ENCODE peak calls at places on chromosomes 3 and 15, in eight cellular contexts. P, N, G, J, M, U, F and H are unnamed samples.

GRCh38 chr3:123431658-123432323 is 17.1 kb downstream of the ADCY5 start:
- DNase-seq in P (no peak), N (no peak), G (no peak), J (no peak), M (peak), U (no peak), F (peak), H (no peak)

GRCh38 chr3:31439888-31440287 is 92.8 kb upstream of the STT3B start:
- DNase-seq in P (no peak), N (no peak), G (no peak), J (no peak), M (peak), U (no peak), F (no peak), H (no peak)

GRCh38 chr15:67911727-67912126 is 71.9 kb upstream of the RNU6-1 start:
- DNase-seq in P (no peak), N (no peak), G (no peak), J (no peak), M (no peak), U (no peak), F (no peak), H (no peak)

GRCh38 chr3:36904641-36905040 is 40.2 kb downstream of the TRANK1 start:
- DNase-seq in P (no peak), N (no peak), G (no peak), J (no peak), M (peak), U (no peak), F (peak), H (no peak)

GRCh38 chr3:178112134-178112533 is 424.1 kb upstream of the KCNMB2 start:
- DNase-seq in P (no peak), N (no peak), G (peak), J (no peak), M (no peak), U (no peak), F (no peak), H (no peak)

GRCh38 chr3:112773864-112774263 is 72.8 kb downstream of the CD200R1L start:
- DNase-seq in P (no peak), N (no peak), G (no peak), J (no peak), M (no peak), U (no peak), F (no peak), H (no peak)

GRCh38 chr3:14143826-14144225 is 19.0 kb downstream of the TMEM43 start:
- DNase-seq in P (no peak), N (peak), G (no peak), J (peak), M (peak), U (no peak), F (peak), H (peak)

GRCh38 chr3:111732248-111732879 is 126.7 kb upstream of the PHLDB2 start:
- DNase-seq in P (no peak), N (no peak), G (no peak), J (no peak), M (no peak), U (no peak), F (no peak), H (no peak)

GRCh38 chr3:106458952-106459351 is 590.1 kb upstream of the CBLB start:
- DNase-seq in P (no peak), N (no peak), G (no peak), J (no peak), M (no peak), U (no peak), F (no peak), H (no peak)

GRCh38 chr3:143885803-143886427 is 37.6 kb upstream of the SLC9A9 start:
- DNase-seq in P (no peak), N (peak), G (peak), J (no peak), M (peak), U (no peak), F (peak), H (peak)

GRCh38 chr15:77021088-77021481 is 26.2 kb downstream of the PSTPIP1 start:
- DNase-seq in P (no peak), N (no peak), G (peak), J (no peak), M (no peak), U (no peak), F (no peak), H (no peak)

GRCh38 chr3:5188419-5189405 is 1.2 kb downstream of the EDEM1 start:
- DNase-seq in P (no peak), N (no peak), G (peak), J (no peak), M (peak), U (no peak), F (peak), H (no peak)

GRCh38 chr15:82231842-82232241 is 30.7 kb downstream of the EFL1 start:
- DNase-seq in P (no peak), N (no peak), G (no peak), J (no peak), M (no peak), U (no peak), F (no peak), H (no peak)

GRCh38 chr15:92343869-92344643 is 49.6 kb upstream of the ST8SIA2 start:
- DNase-seq in P (no peak), N (no peak), G (peak), J (no peak), M (no peak), U (no peak), F (no peak), H (peak)

GRCh38 chr3:121574449-121574848 is 6.7 kb downstream of the ARGFX start:
- DNase-seq in P (no peak), N (no peak), G (no peak), J (no peak), M (no peak), U (no peak), F (peak), H (no peak)

GRCh38 chr3:72847282-72847681 is 963 bp downstream of the SHQ1 start:
- DNase-seq in P (no peak), N (no peak), G (no peak), J (no peak), M (no peak), U (no peak), F (peak), H (no peak)

GRCh38 chr15:78450285-78450858 is 12.4 kb downstream of the IREB2 start:
- DNase-seq in P (no peak), N (no peak), G (no peak), J (no peak), M (no peak), U (no peak), F (no peak), H (no peak)

GRCh38 chr15:78170848-78171773 is 21.9 kb downstream of the IDH3A start:
- DNase-seq in P (no peak), N (no peak), G (no peak), J (no peak), M (no peak), U (no peak), F (no peak), H (no peak)

GRCh38 chr3:63753567-63753966 is 65.5 kb upstream of the C3orf49 start:
- DNase-seq in P (no peak), N (no peak), G (no peak), J (no peak), M (peak), U (no peak), F (peak), H (no peak)

GRCh38 chr3:49411550-49411967 is 217 bp downstream of the RHOA start:
- DNase-seq in P (no peak), N (no peak), G (peak), J (no peak), M (peak), U (peak), F (no peak), H (no peak)

GRCh38 chr3:179713643-179714090 is 60.8 kb downstream of the USP13 start:
- DNase-seq in P (no peak), N (peak), G (no peak), J (peak), M (peak), U (no peak), F (peak), H (no peak)

GRCh38 chr3:72418856-72419255 is 429.4 kb downstream of the SHQ1 start:
- DNase-seq in P (no peak), N (no peak), G (no peak), J (no peak), M (no peak), U (no peak), F (no peak), H (no peak)

GRCh38 chr15:43794269-43795037 is 2.3 kb downstream of the SERF2 start:
- DNase-seq in P (no peak), N (no peak), G (no peak), J (no peak), M (no peak), U (no peak), F (peak), H (no peak)

GRCh38 chr3:107987036-107987557 is 103.7 kb downstream of the CD47 start:
- DNase-seq in P (no peak), N (peak), G (no peak), J (peak), M (peak), U (no peak), F (peak), H (no peak)

GRCh38 chr15:33293619-33294309 is 17.0 kb upstream of the RYR3 start:
- DNase-seq in P (no peak), N (no peak), G (no peak), J (no peak), M (no peak), U (no peak), F (peak), H (no peak)

GRCh38 chr15:87619161-87619960 is 637.2 kb downstream of the NTRK3 start:
- DNase-seq in P (no peak), N (peak), G (no peak), J (peak), M (no peak), U (no peak), F (peak), H (no peak)

GRCh38 chr3:42703695-42704025 is 1.1 kb upstream of the HHATL start:
- DNase-seq in P (no peak), N (no peak), G (peak), J (no peak), M (no peak), U (no peak), F (no peak), H (no peak)

GRCh38 chr15:53115563-53115962 is 325.4 kb upstream of the ONECUT1 start:
- DNase-seq in P (no peak), N (no peak), G (no peak), J (no peak), M (no peak), U (no peak), F (no peak), H (no peak)

GRCh38 chr15:75347222-75348033 is 589 bp downstream of the NEIL1 start:
- DNase-seq in P (no peak), N (no peak), G (peak), J (no peak), M (no peak), U (peak), F (peak), H (no peak)

GRCh38 chr15:41870689-41871081 is 23.2 kb downstream of the SPTBN5 start:
- DNase-seq in P (no peak), N (peak), G (no peak), J (no peak), M (peak), U (no peak), F (peak), H (no peak)

GRCh38 chr3:66598168-66598567 is 97.3 kb upstream of the LRIG1 start:
- DNase-seq in P (no peak), N (no peak), G (no peak), J (peak), M (peak), U (no peak), F (no peak), H (no peak)

GRCh38 chr3:146131616-146132410 is 29.2 kb downstream of the PLOD2 start:
- DNase-seq in P (no peak), N (peak), G (no peak), J (peak), M (peak), U (no peak), F (peak), H (no peak)